ENCODE peak calls at places on chromosomes 5 and 9, in five cellular contexts. S, K, A, C and M are unnamed samples.

GRCh38 chr9:117706421-117707150 is 2.4 kb downstream of the TLR4 start:
- DNase-seq in C (no peak), S (peak), A (no peak), K (peak), M (no peak)

GRCh38 chr5:41182666-41183065 is 30.7 kb downstream of the C6 start:
- DNase-seq in K (no peak), C (no peak), S (peak), A (no peak), M (no peak)

GRCh38 chr5:108528655-108529054 is 146.8 kb upstream of the FBXL17 start:
- DNase-seq in S (no peak), C (no peak), K (no peak), A (no peak), M (no peak)

GRCh38 chr5:32277782-32278181 is 35.0 kb downstream of the MTMR12 start:
- DNase-seq in A (no peak), C (no peak), K (peak), S (peak), M (no peak)

GRCh38 chr5:127814225-127814973 is 111.2 kb downstream of the CCDC192 start:
- DNase-seq in C (no peak), A (no peak), S (peak), K (no peak), M (no peak)

GRCh38 chr9:114385412-114386181 is 2.2 kb downstream of the AKNA start:
- DNase-seq in A (peak), S (peak), C (peak), K (peak), M (peak)

GRCh38 chr5:160081495-160081894 is 37.8 kb downstream of the PWWP2A start:
- DNase-seq in C (no peak), A (no peak), S (no peak), K (no peak), M (no peak)

GRCh38 chr5:167893271-167893670 is 398.2 kb upstream of the WWC1 start:
- DNase-seq in S (no peak), A (no peak), K (no peak), C (no peak), M (no peak)

GRCh38 chr9:135050072-135050990 is 37.1 kb upstream of the OLFM1 start:
- DNase-seq in S (no peak), C (no peak), A (no peak), K (no peak), M (no peak)

GRCh38 chr9:78601957-78602565 is 305.1 kb downstream of the PSAT1 start:
- DNase-seq in A (no peak), K (peak), S (peak), C (peak), M (no peak)

GRCh38 chr5:171369056-171369455 is 18.6 kb upstream of the NPM1 start:
- DNase-seq in A (no peak), S (no peak), K (no peak), C (no peak), M (no peak)

GRCh38 chr5:119309290-119309818 is 46.5 kb upstream of the TNFAIP8 start:
- DNase-seq in C (no peak), A (no peak), S (no peak), K (no peak), M (no peak)

GRCh38 chr5:106454651-106455415 is 1215.9 kb downstream of the EFNA5 start:
- DNase-seq in K (peak), A (no peak), S (peak), C (peak), M (no peak)

GRCh38 chr9:8262625-8263622 is 463.3 kb upstream of the DMAC1 start:
- DNase-seq in K (peak), A (peak), C (no peak), S (no peak), M (no peak)

GRCh38 chr5:29208026-29208425 is 1985.5 kb upstream of the CDH6 start:
- DNase-seq in C (no peak), K (no peak), S (peak), A (no peak), M (no peak)

GRCh38 chr5:146644811-146645210 is 128.8 kb upstream of the GPR151 start:
- DNase-seq in S (no peak), C (no peak), K (no peak), A (no peak), M (no peak)

GRCh38 chr5:160325716-160326115 is 13.4 kb upstream of the CCNJL start:
- DNase-seq in A (no peak), S (no peak), K (no peak), C (no peak), M (no peak)

GRCh38 chr5:74766348-74766886 is 500 bp downstream of the GFM2 start:
- DNase-seq in K (peak), S (peak), A (no peak), C (peak), M (no peak)

GRCh38 chr5:760363-761205 is 23.9 kb downstream of the ZDHHC11B start:
- DNase-seq in S (no peak), K (no peak), C (no peak), A (no peak), M (no peak)

GRCh38 chr9:111572945-111573604 is 26.4 kb downstream of the PTGR1 start:
- DNase-seq in S (peak), K (peak), C (peak), A (peak), M (no peak)

GRCh38 chr9:99039388-99040182 is 65.3 kb upstream of the TGFBR1 start:
- DNase-seq in K (peak), A (no peak), S (no peak), C (peak), M (peak)

GRCh38 chr5:172348084-172348483 is 64.5 kb upstream of the UBTD2 start:
- DNase-seq in A (no peak), K (no peak), S (no peak), C (no peak), M (no peak)

GRCh38 chr9:84862786-84863185 is 193.3 kb downstream of the NTRK2 start:
- DNase-seq in S (peak), A (no peak), C (no peak), K (peak), M (no peak)

GRCh38 chr5:179227196-179227577 is 118.1 kb downstream of the ADAMTS2 start:
- DNase-seq in K (no peak), C (no peak), A (no peak), S (no peak), M (no peak)

GRCh38 chr5:179267071-179267670 is 78.1 kb downstream of the ADAMTS2 start:
- DNase-seq in K (no peak), A (no peak), C (no peak), S (no peak), M (no peak)

GRCh38 chr5:131260895-131261294 is 3.0 kb upstream of the CDC42SE2 start:
- DNase-seq in A (no peak), S (no peak), C (no peak), K (peak), M (no peak)

GRCh38 chr5:125011419-125011818 is 265.0 kb upstream of the ZNF608 start:
- DNase-seq in K (no peak), S (no peak), C (no peak), A (no peak), M (no peak)

GRCh38 chr9:137055385-137056364 is 1.8 kb upstream of the ENTPD2 start:
- DNase-seq in A (peak), C (peak), K (peak), S (peak), M (peak)

GRCh38 chr5:151257731-151258715 is 5.0 kb downstream of the GM2A start:
- DNase-seq in S (peak), A (no peak), K (peak), C (peak), M (no peak)

GRCh38 chr9:79641055-79641454 is 69.3 kb downstream of the TLE4 start:
- DNase-seq in C (no peak), A (no peak), S (no peak), K (no peak), M (no peak)

GRCh38 chr9:91089405-91090131 is 272.1 kb downstream of the AUH start:
- DNase-seq in A (no peak), C (peak), S (peak), K (peak), M (no peak)
- TF ChIP-seq CTCF in A (no peak), C (peak), S (peak), K (peak), M (peak)

GRCh38 chr5:39076101-39076756 is 2.0 kb upstream of the RICTOR start:
- DNase-seq in S (no peak), C (no peak), A (no peak), K (no peak), M (no peak)
- H3K4me3 ChIP-seq in S (no peak), C (no peak), A (no peak), K (no peak), M (peak)

GRCh38 chr5:65971643-65972042 is 45.3 kb downstream of the ERBIN start:
- DNase-seq in K (no peak), A (no peak), S (no peak), C (no peak), M (no peak)
- TF ChIP-seq CTCF in K (no peak), A (no peak), S (no peak), C (no peak), M (no peak)

GRCh38 chr9:109781086-109781485 is 1.1 kb downstream of the PALM2AKAP2 start:
- DNase-seq in K (peak), S (no peak), C (no peak), A (no peak), M (no peak)

GRCh38 chr9:109776391-109776790 is 3.6 kb upstream of the PALM2AKAP2 start:
- DNase-seq in K (no peak), C (no peak), A (no peak), S (no peak), M (no peak)

GRCh38 chr9:109779711-109780452 is at the start of gene PALM2AKAP2:
- DNase-seq in C (peak), S (peak), A (no peak), K (peak), M (peak)

GRCh38 chr9:109780453-109781033 is 545 bp downstream of the PALM2AKAP2 start:
- DNase-seq in S (peak), C (no peak), A (no peak), K (peak), M (no peak)

DNA sequence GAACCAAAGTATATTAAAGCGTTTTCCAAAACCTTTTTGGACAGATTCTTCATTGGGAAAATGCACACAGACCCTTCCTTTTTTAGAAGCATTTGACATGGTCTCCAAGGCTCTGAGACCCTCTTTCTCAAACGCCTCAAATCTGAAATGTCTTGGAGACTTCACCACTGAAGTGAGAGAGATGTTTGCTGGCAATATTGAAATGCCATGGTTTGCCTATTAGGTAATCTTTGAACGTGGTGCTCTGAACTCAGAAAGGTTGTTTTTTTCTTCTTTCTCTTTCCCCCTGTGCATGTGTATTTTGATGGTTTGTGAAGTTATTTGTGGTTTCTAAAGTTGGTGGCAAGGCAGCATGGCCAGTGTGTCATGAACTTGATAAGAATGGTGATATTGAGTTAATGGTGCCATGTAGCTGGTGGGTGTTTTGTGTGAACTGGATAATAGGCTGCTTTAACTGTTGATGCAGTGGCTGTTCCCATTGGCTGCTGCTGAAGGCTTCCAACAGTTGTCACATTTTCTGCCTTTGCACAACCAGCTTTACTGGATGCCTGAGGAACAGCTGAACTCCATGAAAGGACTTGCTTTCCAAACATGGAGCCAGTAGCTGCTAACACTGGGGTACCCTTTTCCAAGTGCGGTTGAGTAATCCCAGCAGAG is 1.7 kb downstream of the PALM2AKAP2 start:
- DNase-seq in S (peak), C (peak), A (no peak), K (peak), M (no peak)
- H3K4me3 ChIP-seq in S (peak), C (peak), A (peak), K (no peak), M (no peak)

DNA sequence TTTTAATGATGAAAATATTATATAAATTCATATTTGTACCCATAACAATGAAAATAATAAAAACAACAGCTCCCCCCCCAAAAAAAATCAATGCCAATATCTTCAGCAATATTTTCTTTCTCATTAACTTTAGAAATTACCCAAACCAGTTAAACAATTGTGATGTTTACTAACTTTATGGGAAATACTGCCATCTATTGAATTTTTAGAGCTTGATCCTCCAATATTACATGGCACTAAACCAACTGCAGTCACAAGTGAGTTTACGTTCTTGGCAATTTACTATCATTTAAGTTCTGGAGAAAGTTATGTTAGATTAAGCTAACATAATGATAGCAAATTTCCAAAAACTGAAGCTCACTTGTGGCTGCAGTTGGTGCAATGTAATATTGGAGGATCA is 379.6 kb downstream of the CDH18 start:
- DNase-seq in A (no peak), K (peak), S (peak), C (no peak), M (no peak)
- TF ChIP-seq CTCF in A (no peak), K (no peak), S (peak), C (no peak), M (peak)

GRCh38 chr9:127875306-127875966 is 2.0 kb downstream of the AK1 start:
- DNase-seq in A (peak), K (no peak), S (peak), C (peak), M (no peak)
- H3K4me3 ChIP-seq in A (no peak), K (peak), S (no peak), C (no peak), M (no peak)